ENCODE peak calls at places on chromosomes 4 and X, in four cellular contexts. One of them, this sample, is unnamed.

GRCh38 chr4:8916251-8916913 is 44.7 kb upstream of the HMX1 start:
- DNase-seq in ureter: peak
- DNase-seq in T-helper 22 cell: no peak
- DNase-seq in cardiac muscle cell: no peak
- DNase-seq in this sample: no peak

GRCh38 chrX:44785652-44786051 is 58.2 kb upstream of the DUSP21 start:
- DNase-seq in cardiac muscle cell: no peak
- DNase-seq in ureter: no peak
- DNase-seq in T-helper 22 cell: no peak
- DNase-seq in this sample: no peak

GRCh38 chr4:61211781-61212180 is 11.7 kb downstream of the ADGRL3 start:
- DNase-seq in ureter: no peak
- DNase-seq in T-helper 22 cell: no peak
- DNase-seq in cardiac muscle cell: no peak
- DNase-seq in this sample: no peak

GRCh38 chr4:5956285-5957021 is 61.8 kb downstream of the C4orf50 start:
- DNase-seq in ureter: no peak
- DNase-seq in T-helper 22 cell: no peak
- DNase-seq in cardiac muscle cell: no peak
- DNase-seq in this sample: no peak

GRCh38 chr4:146945556-146946374 is at the start of gene TTC29:
- DNase-seq in T-helper 22 cell: peak
- DNase-seq in cardiac muscle cell: peak
- DNase-seq in ureter: peak
- DNase-seq in this sample: peak

GRCh38 chr4:24794111-24794860 is 1.1 kb upstream of the SOD3 start:
- DNase-seq in ureter: no peak
- DNase-seq in cardiac muscle cell: peak
- DNase-seq in T-helper 22 cell: no peak
- DNase-seq in this sample: no peak

GRCh38 chr4:54658321-54659093 is 750 bp downstream of the KIT start:
- DNase-seq in cardiac muscle cell: peak
- DNase-seq in ureter: peak
- DNase-seq in T-helper 22 cell: no peak
- DNase-seq in this sample: peak

GRCh38 chr4:86048426-86048825 is 311.4 kb downstream of the MAPK10 start:
- DNase-seq in ureter: no peak
- DNase-seq in cardiac muscle cell: no peak
- DNase-seq in T-helper 22 cell: no peak
- DNase-seq in this sample: no peak

GRCh38 chr4:7800410-7800809 is 139.3 kb downstream of the AFAP1 start:
- DNase-seq in cardiac muscle cell: no peak
- DNase-seq in ureter: no peak
- DNase-seq in T-helper 22 cell: no peak
- DNase-seq in this sample: no peak

GRCh38 chr4:40601641-40602040 is 28.0 kb downstream of the RBM47 start:
- DNase-seq in ureter: no peak
- DNase-seq in T-helper 22 cell: no peak
- DNase-seq in cardiac muscle cell: no peak
- DNase-seq in this sample: no peak

GRCh38 chrX:139094671-139095592 is 383.4 kb upstream of the FGF13 start:
- DNase-seq in T-helper 22 cell: no peak
- DNase-seq in cardiac muscle cell: no peak
- DNase-seq in ureter: no peak
- DNase-seq in this sample: no peak

GRCh38 chr4:75248770-75249467 is 265.3 kb downstream of the RCHY1 start:
- DNase-seq in cardiac muscle cell: no peak
- DNase-seq in ureter: no peak
- DNase-seq in T-helper 22 cell: no peak
- DNase-seq in this sample: no peak

GRCh38 chrX:130539721-130540321 is 138.0 kb downstream of the RBMX2 start:
- DNase-seq in T-helper 22 cell: no peak
- DNase-seq in ureter: no peak
- DNase-seq in cardiac muscle cell: peak
- DNase-seq in this sample: no peak

GRCh38 chr4:53688186-53688790 is 97.0 kb upstream of the LNX1 start:
- DNase-seq in T-helper 22 cell: no peak
- DNase-seq in ureter: no peak
- DNase-seq in cardiac muscle cell: no peak
- DNase-seq in this sample: no peak

GRCh38 chrX:10636337-10636736 is 16.0 kb upstream of the MID1 start:
- DNase-seq in ureter: no peak
- DNase-seq in cardiac muscle cell: peak
- DNase-seq in T-helper 22 cell: no peak
- DNase-seq in this sample: no peak

GRCh38 chr4:147909225-147909624 is 177.3 kb downstream of the ARHGAP10 start:
- DNase-seq in T-helper 22 cell: no peak
- DNase-seq in cardiac muscle cell: no peak
- DNase-seq in ureter: no peak
- DNase-seq in this sample: no peak

GRCh38 chr4:14184265-14184664 is 556.7 kb upstream of the BOD1L1 start:
- DNase-seq in cardiac muscle cell: no peak
- DNase-seq in T-helper 22 cell: no peak
- DNase-seq in ureter: no peak
- DNase-seq in this sample: no peak

GRCh38 chr4:6779667-6780565 is 2.6 kb upstream of the KIAA0232 start:
- DNase-seq in cardiac muscle cell: peak
- DNase-seq in T-helper 22 cell: no peak
- DNase-seq in ureter: no peak
- DNase-seq in this sample: no peak

GRCh38 chr4:123824524-123824923 is 427.9 kb downstream of the SPRY1 start:
- DNase-seq in T-helper 22 cell: no peak
- DNase-seq in ureter: no peak
- DNase-seq in cardiac muscle cell: no peak
- DNase-seq in this sample: no peak

GRCh38 chr4:17701146-17701859 is 80.1 kb downstream of the FAM184B start:
- DNase-seq in T-helper 22 cell: no peak
- DNase-seq in cardiac muscle cell: no peak
- DNase-seq in ureter: no peak
- DNase-seq in this sample: no peak

GRCh38 chr4:40228497-40229365 is 31.9 kb downstream of the RHOH start:
- DNase-seq in ureter: no peak
- DNase-seq in T-helper 22 cell: no peak
- DNase-seq in cardiac muscle cell: no peak
- DNase-seq in this sample: no peak

GRCh38 chr4:173528378-173529321 is 1.4 kb downstream of the HAND2 start:
- DNase-seq in T-helper 22 cell: no peak
- DNase-seq in cardiac muscle cell: peak
- DNase-seq in ureter: no peak
- DNase-seq in this sample: no peak

GRCh38 chr4:189048119-189048518 is 892.6 kb upstream of the FRG1 start:
- DNase-seq in ureter: no peak
- DNase-seq in T-helper 22 cell: no peak
- DNase-seq in cardiac muscle cell: no peak
- DNase-seq in this sample: no peak

GRCh38 chrX:136310411-136310810 is 9.6 kb downstream of the ADGRG4 start:
- DNase-seq in T-helper 22 cell: no peak
- DNase-seq in cardiac muscle cell: no peak
- DNase-seq in ureter: no peak
- DNase-seq in this sample: no peak

GRCh38 chr4:82482387-82482786 is 52.0 kb downstream of the ENOPH1 start:
- DNase-seq in ureter: no peak
- DNase-seq in cardiac muscle cell: no peak
- DNase-seq in T-helper 22 cell: no peak
- DNase-seq in this sample: no peak

GRCh38 chr4:146098978-146099377 is 76.5 kb upstream of the LSM6 start:
- DNase-seq in cardiac muscle cell: no peak
- DNase-seq in T-helper 22 cell: no peak
- DNase-seq in ureter: no peak
- DNase-seq in this sample: no peak

GRCh38 chr4:118221193-118221800 is 131.5 kb downstream of the PRSS12 start:
- DNase-seq in ureter: no peak
- DNase-seq in T-helper 22 cell: no peak
- DNase-seq in cardiac muscle cell: no peak
- DNase-seq in this sample: no peak

GRCh38 chrX:30971761-30972603 is 82.9 kb upstream of the TAB3 start:
- DNase-seq in ureter: peak
- DNase-seq in T-helper 22 cell: no peak
- DNase-seq in cardiac muscle cell: peak
- DNase-seq in this sample: peak